ENCODE peak calls at places on chromosomes 2 and 18, in ten cellular contexts. One of them, this sample, is unnamed.
A peak's percentile ranks its signal among the peaks of the same experiment; 100 is the strongest.

GRCh38 chr2:187640926-187641510 is 86.8 kb upstream of the TFPI start:
- DNase-seq in stomach: no peak
- DNase-seq in SK-N-MC: no peak
- DNase-seq in HepG2: no peak
- DNase-seq in endothelial cell of umbilical vein: no peak
- DNase-seq in HL-60: no peak
- DNase-seq in upper lobe of left lung: no peak
- DNase-seq in sigmoid colon: no peak
- DNase-seq in GM12878: no peak
- DNase-seq in K562: peak; percentile 9
- DNase-seq in this sample: no peak

GRCh38 chr2:231795525-231796327 is 9.5 kb downstream of the COPS7B start:
- DNase-seq in upper lobe of left lung: no peak
- DNase-seq in HL-60: peak; percentile 28
- DNase-seq in K562: peak; percentile 11
- DNase-seq in stomach: peak; percentile 85
- DNase-seq in GM12878: no peak
- DNase-seq in endothelial cell of umbilical vein: peak; percentile 89
- DNase-seq in SK-N-MC: no peak
- DNase-seq in sigmoid colon: no peak
- DNase-seq in HepG2: peak; percentile 97
- DNase-seq in this sample: no peak

GRCh38 chr18:35245719-35246317 is 5.0 kb downstream of the ZNF397 start:
- DNase-seq in HepG2: no peak
- DNase-seq in stomach: no peak
- DNase-seq in upper lobe of left lung: no peak
- DNase-seq in K562: no peak
- DNase-seq in HL-60: no peak
- DNase-seq in sigmoid colon: no peak
- DNase-seq in GM12878: no peak
- DNase-seq in SK-N-MC: no peak
- DNase-seq in endothelial cell of umbilical vein: no peak
- DNase-seq in this sample: no peak

GRCh38 chr2:189247276-189247675 is 67.7 kb upstream of the COL5A2 start:
- DNase-seq in upper lobe of left lung: no peak
- DNase-seq in stomach: no peak
- DNase-seq in GM12878: no peak
- DNase-seq in SK-N-MC: no peak
- DNase-seq in sigmoid colon: no peak
- DNase-seq in HepG2: no peak
- DNase-seq in HL-60: no peak
- DNase-seq in K562: no peak
- DNase-seq in endothelial cell of umbilical vein: no peak
- DNase-seq in this sample: no peak

GRCh38 chr18:7577706-7578105 is 10.6 kb downstream of the PTPRM start:
- DNase-seq in GM12878: no peak
- DNase-seq in stomach: no peak
- DNase-seq in HepG2: peak; percentile 66
- DNase-seq in HL-60: no peak
- DNase-seq in sigmoid colon: no peak
- DNase-seq in SK-N-MC: no peak
- DNase-seq in upper lobe of left lung: no peak
- DNase-seq in K562: no peak
- DNase-seq in endothelial cell of umbilical vein: no peak
- DNase-seq in this sample: no peak

GRCh38 chr2:28406276-28407096 is 13.8 kb downstream of the FOSL2 start:
- DNase-seq in GM12878: no peak
- DNase-seq in HepG2: no peak
- DNase-seq in sigmoid colon: peak; percentile 73
- DNase-seq in K562: no peak
- DNase-seq in upper lobe of left lung: peak; percentile 60
- DNase-seq in endothelial cell of umbilical vein: peak; percentile 52
- DNase-seq in stomach: peak; percentile 70
- DNase-seq in SK-N-MC: no peak
- DNase-seq in HL-60: peak; percentile 98
- DNase-seq in this sample: no peak

GRCh38 chr2:124538549-124538948 is 513.5 kb downstream of the CNTNAP5 start:
- DNase-seq in SK-N-MC: no peak
- DNase-seq in upper lobe of left lung: no peak
- DNase-seq in stomach: no peak
- DNase-seq in sigmoid colon: no peak
- DNase-seq in K562: no peak
- DNase-seq in HL-60: no peak
- DNase-seq in HepG2: no peak
- DNase-seq in GM12878: no peak
- DNase-seq in endothelial cell of umbilical vein: no peak
- DNase-seq in this sample: no peak

GRCh38 chr2:75527676-75528075 is 33.1 kb downstream of the EVA1A start:
- DNase-seq in SK-N-MC: no peak
- DNase-seq in endothelial cell of umbilical vein: no peak
- DNase-seq in upper lobe of left lung: no peak
- DNase-seq in GM12878: no peak
- DNase-seq in HL-60: no peak
- DNase-seq in sigmoid colon: no peak
- DNase-seq in stomach: no peak
- DNase-seq in HepG2: no peak
- DNase-seq in K562: no peak
- DNase-seq in this sample: no peak

GRCh38 chr18:74382481-74382880 is 66.8 kb downstream of the C18orf63 start:
- DNase-seq in sigmoid colon: no peak
- DNase-seq in upper lobe of left lung: no peak
- DNase-seq in HL-60: no peak
- DNase-seq in stomach: no peak
- DNase-seq in GM12878: no peak
- DNase-seq in K562: no peak
- DNase-seq in HepG2: no peak
- DNase-seq in SK-N-MC: no peak
- DNase-seq in endothelial cell of umbilical vein: no peak
- DNase-seq in this sample: no peak

GRCh38 chr2:202113571-202114142 is 40.6 kb downstream of the KIAA2012 start:
- DNase-seq in GM12878: no peak
- DNase-seq in K562: no peak
- DNase-seq in HL-60: no peak
- DNase-seq in HepG2: peak; percentile 29
- DNase-seq in SK-N-MC: no peak
- DNase-seq in endothelial cell of umbilical vein: no peak
- DNase-seq in stomach: no peak
- DNase-seq in upper lobe of left lung: no peak
- DNase-seq in sigmoid colon: no peak
- DNase-seq in this sample: no peak

GRCh38 chr18:75757951-75758350 is 330.4 kb upstream of the SMIM21 start:
- DNase-seq in HepG2: no peak
- DNase-seq in sigmoid colon: no peak
- DNase-seq in SK-N-MC: no peak
- DNase-seq in HL-60: no peak
- DNase-seq in GM12878: no peak
- DNase-seq in upper lobe of left lung: no peak
- DNase-seq in endothelial cell of umbilical vein: no peak
- DNase-seq in K562: peak; percentile 1
- DNase-seq in stomach: no peak
- DNase-seq in this sample: no peak

DNA sequence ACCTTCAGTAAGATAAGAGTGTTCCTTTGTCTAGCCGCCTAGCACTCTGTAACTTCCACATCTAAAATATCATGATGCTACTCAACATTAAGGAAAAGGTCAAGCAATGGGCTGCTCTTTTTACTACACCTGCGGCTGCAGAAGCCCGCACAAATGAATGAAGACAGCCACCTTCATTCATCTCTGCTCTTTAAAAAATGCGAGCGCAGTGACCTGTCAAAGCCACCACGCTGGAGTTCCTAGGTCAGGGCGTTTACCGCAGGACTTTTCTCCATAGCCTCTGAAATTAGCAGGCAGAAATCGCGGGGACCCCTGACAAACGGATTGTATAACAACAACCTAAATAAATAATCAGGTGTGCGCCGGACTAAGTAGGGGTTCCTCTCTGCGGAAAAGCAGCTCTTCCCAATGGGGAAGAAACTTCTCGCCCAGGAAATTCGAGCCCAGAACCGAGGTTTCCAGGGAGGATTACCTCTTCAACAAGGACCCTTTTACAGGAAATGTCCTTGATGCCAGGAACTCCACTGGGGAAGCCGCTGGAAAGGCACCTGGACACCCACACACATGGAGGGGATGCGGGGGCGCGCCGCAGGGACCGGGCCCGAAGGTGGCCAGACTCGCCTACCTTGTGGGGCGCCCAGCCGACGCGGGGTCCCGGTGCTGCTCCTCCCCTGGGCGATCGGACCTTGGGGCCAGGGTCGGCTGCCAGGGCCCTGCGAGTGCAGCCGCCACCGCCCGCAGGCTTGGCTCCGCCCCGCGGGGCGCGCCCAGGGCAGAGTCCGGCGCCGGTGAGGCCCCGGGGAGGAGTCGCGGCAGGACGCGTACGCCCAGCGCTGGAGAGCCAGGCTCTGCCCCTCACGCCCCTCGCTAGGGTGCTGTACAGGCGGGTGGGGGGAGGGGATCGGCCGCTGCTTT is at the start of gene CCDC68:
- DNase-seq in endothelial cell of umbilical vein: peak; percentile 18
- DNase-seq in SK-N-MC: no peak
- DNase-seq in stomach: peak; percentile 78
- DNase-seq in HL-60: no peak
- DNase-seq in K562: peak; percentile 57
- DNase-seq in HepG2: peak; percentile 50
- DNase-seq in upper lobe of left lung: peak; percentile 92
- DNase-seq in GM12878: no peak
- DNase-seq in sigmoid colon: no peak
- DNase-seq in this sample: peak; percentile 13
- TF ChIP-seq POLR2AphosphoS5 in endothelial cell of umbilical vein: no peak
- TF ChIP-seq POLR2AphosphoS5 in SK-N-MC: no peak
- TF ChIP-seq POLR2AphosphoS5 in stomach: peak; percentile 76
- TF ChIP-seq POLR2AphosphoS5 in HL-60: no peak
- TF ChIP-seq POLR2AphosphoS5 in K562: no peak
- TF ChIP-seq POLR2AphosphoS5 in HepG2: peak; percentile 37
- TF ChIP-seq POLR2AphosphoS5 in upper lobe of left lung: peak; percentile 36
- TF ChIP-seq POLR2AphosphoS5 in GM12878: no peak
- TF ChIP-seq POLR2AphosphoS5 in sigmoid colon: no peak
- TF ChIP-seq POLR2AphosphoS5 in this sample: no peak

GRCh38 chr2:64641585-64641984 is 12.1 kb downstream of the SERTAD2 start:
- DNase-seq in HepG2: no peak
- DNase-seq in sigmoid colon: no peak
- DNase-seq in upper lobe of left lung: no peak
- DNase-seq in stomach: no peak
- DNase-seq in HL-60: no peak
- DNase-seq in endothelial cell of umbilical vein: no peak
- DNase-seq in SK-N-MC: no peak
- DNase-seq in GM12878: no peak
- DNase-seq in K562: peak; percentile 84
- DNase-seq in this sample: no peak

GRCh38 chr2:64643838-64644219 is 9.9 kb downstream of the SERTAD2 start:
- DNase-seq in HL-60: no peak
- DNase-seq in SK-N-MC: no peak
- DNase-seq in endothelial cell of umbilical vein: no peak
- DNase-seq in HepG2: no peak
- DNase-seq in stomach: no peak
- DNase-seq in GM12878: no peak
- DNase-seq in K562: peak; percentile 30
- DNase-seq in upper lobe of left lung: no peak
- DNase-seq in sigmoid colon: no peak
- DNase-seq in this sample: no peak

GRCh38 chr2:64646007-64646880 is 7.5 kb downstream of the SERTAD2 start:
- DNase-seq in stomach: peak; percentile 91
- DNase-seq in GM12878: peak; percentile 69
- DNase-seq in K562: peak; percentile 91
- DNase-seq in HL-60: peak; percentile 82
- DNase-seq in endothelial cell of umbilical vein: peak; percentile 89
- DNase-seq in SK-N-MC: peak; percentile 80
- DNase-seq in sigmoid colon: peak; percentile 89
- DNase-seq in HepG2: peak; percentile 63
- DNase-seq in upper lobe of left lung: peak; percentile 92
- DNase-seq in this sample: no peak

GRCh38 chr2:64645014-64645418 is 8.7 kb downstream of the SERTAD2 start:
- DNase-seq in K562: peak; percentile 90
- DNase-seq in SK-N-MC: peak; percentile 72
- DNase-seq in HepG2: peak; percentile 78
- DNase-seq in HL-60: no peak
- DNase-seq in GM12878: no peak
- DNase-seq in sigmoid colon: peak; percentile 80
- DNase-seq in endothelial cell of umbilical vein: peak; percentile 80
- DNase-seq in stomach: peak; percentile 52
- DNase-seq in upper lobe of left lung: peak; percentile 88
- DNase-seq in this sample: no peak

DNA sequence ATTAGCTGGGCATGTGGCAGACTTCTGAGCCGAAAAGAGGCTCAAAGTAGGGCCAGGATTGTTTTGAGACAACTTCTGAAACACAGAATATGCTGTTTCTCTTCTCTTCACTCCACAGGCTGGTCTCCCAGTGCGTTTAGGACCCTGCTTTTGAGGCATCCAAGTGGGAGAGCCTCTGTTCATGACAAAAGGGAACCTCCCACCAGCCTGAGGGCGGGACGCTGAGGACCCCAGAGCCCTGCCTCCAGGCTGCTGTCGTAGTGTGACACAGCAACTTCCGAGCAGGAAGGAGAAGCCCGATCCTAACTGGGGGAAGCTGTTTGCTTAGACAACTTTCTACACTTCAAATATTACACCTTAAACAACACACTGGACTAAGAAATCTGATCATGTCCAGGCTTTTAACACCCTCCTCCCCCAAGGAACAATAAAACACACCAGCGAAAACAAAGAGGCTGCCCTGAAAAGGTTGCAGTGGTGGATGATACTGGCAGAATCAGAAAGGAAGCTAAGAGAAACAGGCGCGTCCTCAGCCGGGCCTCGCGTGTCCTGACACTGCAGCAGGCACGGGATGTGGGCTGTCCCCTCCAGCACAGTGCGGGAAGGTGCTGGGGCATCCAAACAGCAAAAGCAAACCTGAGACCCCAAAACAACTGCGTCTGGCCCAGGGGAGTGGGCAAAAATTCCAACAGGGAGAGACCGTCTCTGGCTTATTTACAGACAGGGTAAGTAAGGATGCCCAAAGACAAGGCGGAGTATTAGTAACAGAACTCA is 9.3 kb downstream of the SERTAD2 start:
- DNase-seq in HepG2: peak; percentile 62
- DNase-seq in K562: peak; percentile 95
- DNase-seq in HL-60: peak; percentile 88
- DNase-seq in endothelial cell of umbilical vein: peak; percentile 84
- DNase-seq in GM12878: no peak
- DNase-seq in upper lobe of left lung: peak; percentile 79
- DNase-seq in sigmoid colon: peak; percentile 92
- DNase-seq in SK-N-MC: peak; percentile 59
- DNase-seq in stomach: peak; percentile 64
- DNase-seq in this sample: peak; percentile 42
- TF ChIP-seq POLR2AphosphoS5 in HepG2: no peak
- TF ChIP-seq POLR2AphosphoS5 in K562: peak; percentile 60
- TF ChIP-seq POLR2AphosphoS5 in HL-60: no peak
- TF ChIP-seq POLR2AphosphoS5 in endothelial cell of umbilical vein: peak; percentile 19
- TF ChIP-seq POLR2AphosphoS5 in GM12878: peak; percentile 80
- TF ChIP-seq POLR2AphosphoS5 in upper lobe of left lung: peak; percentile 82
- TF ChIP-seq POLR2AphosphoS5 in sigmoid colon: peak; percentile 95
- TF ChIP-seq POLR2AphosphoS5 in SK-N-MC: peak; percentile 78
- TF ChIP-seq POLR2AphosphoS5 in stomach: peak; percentile 90
- TF ChIP-seq POLR2AphosphoS5 in this sample: no peak

GRCh38 chr2:141341444-141341843 is 789.4 kb downstream of the LRP1B start:
- DNase-seq in endothelial cell of umbilical vein: peak; percentile 74
- DNase-seq in HepG2: no peak
- DNase-seq in GM12878: no peak
- DNase-seq in stomach: no peak
- DNase-seq in SK-N-MC: no peak
- DNase-seq in sigmoid colon: no peak
- DNase-seq in upper lobe of left lung: no peak
- DNase-seq in HL-60: no peak
- DNase-seq in K562: no peak
- DNase-seq in this sample: no peak
- TF ChIP-seq POLR2AphosphoS5 in endothelial cell of umbilical vein: no peak
- TF ChIP-seq POLR2AphosphoS5 in HepG2: no peak
- TF ChIP-seq POLR2AphosphoS5 in GM12878: no peak
- TF ChIP-seq POLR2AphosphoS5 in stomach: no peak
- TF ChIP-seq POLR2AphosphoS5 in SK-N-MC: no peak
- TF ChIP-seq POLR2AphosphoS5 in sigmoid colon: no peak
- TF ChIP-seq POLR2AphosphoS5 in upper lobe of left lung: no peak
- TF ChIP-seq POLR2AphosphoS5 in HL-60: no peak
- TF ChIP-seq POLR2AphosphoS5 in K562: no peak
- TF ChIP-seq POLR2AphosphoS5 in this sample: no peak

GRCh38 chr2:107322406-107322805 is 436.4 kb upstream of the ST6GAL2 start:
- DNase-seq in stomach: no peak
- DNase-seq in GM12878: no peak
- DNase-seq in K562: no peak
- DNase-seq in HL-60: no peak
- DNase-seq in SK-N-MC: no peak
- DNase-seq in sigmoid colon: no peak
- DNase-seq in HepG2: no peak
- DNase-seq in endothelial cell of umbilical vein: no peak
- DNase-seq in upper lobe of left lung: no peak
- DNase-seq in this sample: no peak
- TF ChIP-seq POLR2AphosphoS5 in stomach: no peak
- TF ChIP-seq POLR2AphosphoS5 in GM12878: no peak
- TF ChIP-seq POLR2AphosphoS5 in K562: no peak
- TF ChIP-seq POLR2AphosphoS5 in HL-60: no peak
- TF ChIP-seq POLR2AphosphoS5 in SK-N-MC: no peak
- TF ChIP-seq POLR2AphosphoS5 in sigmoid colon: no peak
- TF ChIP-seq POLR2AphosphoS5 in HepG2: no peak
- TF ChIP-seq POLR2AphosphoS5 in endothelial cell of umbilical vein: no peak
- TF ChIP-seq POLR2AphosphoS5 in upper lobe of left lung: no peak
- TF ChIP-seq POLR2AphosphoS5 in this sample: no peak

This sample was measured in GM12891.